ENCODE peak calls at places on chromosome 2, in eight cellular contexts. One of them, this sample, is unnamed.

GRCh38 chr2:179107737-179108136 is 57.8 kb upstream of the CCDC141 start:
- DNase-seq in CD8-positive, alpha-beta T cell: no peak
- DNase-seq in NCI-H2081: no peak
- DNase-seq in left ventricle myocardium inferior: no peak
- DNase-seq in GOT3: no peak
- DNase-seq in HS-5: peak; percentile 36
- DNase-seq in Daoy: no peak
- DNase-seq in left lobe of liver: no peak
- DNase-seq in this sample: peak; percentile 41

GRCh38 chr2:240648155-240648649 is 22.9 kb downstream of the GPR35 start:
- DNase-seq in CD8-positive, alpha-beta T cell: no peak
- DNase-seq in NCI-H2081: no peak
- DNase-seq in left ventricle myocardium inferior: no peak
- DNase-seq in GOT3: no peak
- DNase-seq in HS-5: no peak
- DNase-seq in Daoy: no peak
- DNase-seq in left lobe of liver: no peak
- DNase-seq in this sample: no peak

GRCh38 chr2:72143441-72144356 is 4.0 kb downstream of the CYP26B1 start:
- DNase-seq in CD8-positive, alpha-beta T cell: no peak
- DNase-seq in NCI-H2081: no peak
- DNase-seq in left ventricle myocardium inferior: peak; percentile 33
- DNase-seq in GOT3: no peak
- DNase-seq in HS-5: no peak
- DNase-seq in Daoy: no peak
- DNase-seq in left lobe of liver: peak; percentile 44
- DNase-seq in this sample: peak; percentile 14

GRCh38 chr2:218814540-218815243 is 16.9 kb downstream of the PRKAG3 start:
- DNase-seq in CD8-positive, alpha-beta T cell: no peak
- DNase-seq in NCI-H2081: no peak
- DNase-seq in left ventricle myocardium inferior: no peak
- DNase-seq in GOT3: no peak
- DNase-seq in HS-5: no peak
- DNase-seq in Daoy: no peak
- DNase-seq in left lobe of liver: no peak
- DNase-seq in this sample: no peak

GRCh38 chr2:230748087-230748486 is 35.4 kb downstream of the CAB39 start:
- DNase-seq in CD8-positive, alpha-beta T cell: no peak
- DNase-seq in NCI-H2081: no peak
- DNase-seq in left ventricle myocardium inferior: no peak
- DNase-seq in GOT3: no peak
- DNase-seq in HS-5: no peak
- DNase-seq in Daoy: peak; percentile 28
- DNase-seq in left lobe of liver: no peak
- DNase-seq in this sample: peak; percentile 17

GRCh38 chr2:61460168-61460567 is 10.7 kb downstream of the USP34 start:
- DNase-seq in CD8-positive, alpha-beta T cell: no peak
- DNase-seq in NCI-H2081: no peak
- DNase-seq in left ventricle myocardium inferior: no peak
- DNase-seq in GOT3: no peak
- DNase-seq in HS-5: peak; percentile 53
- DNase-seq in Daoy: peak; percentile 52
- DNase-seq in left lobe of liver: no peak
- DNase-seq in this sample: peak; percentile 90

GRCh38 chr2:18792684-18793083 is 203.3 kb upstream of the NT5C1B start:
- DNase-seq in CD8-positive, alpha-beta T cell: no peak
- DNase-seq in NCI-H2081: no peak
- DNase-seq in left ventricle myocardium inferior: no peak
- DNase-seq in GOT3: no peak
- DNase-seq in HS-5: no peak
- DNase-seq in Daoy: no peak
- DNase-seq in left lobe of liver: no peak
- DNase-seq in this sample: no peak

GRCh38 chr2:57888463-57888862 is 158.1 kb upstream of the VRK2 start:
- DNase-seq in CD8-positive, alpha-beta T cell: no peak
- DNase-seq in NCI-H2081: no peak
- DNase-seq in left ventricle myocardium inferior: no peak
- DNase-seq in GOT3: no peak
- DNase-seq in HS-5: no peak
- DNase-seq in Daoy: no peak
- DNase-seq in left lobe of liver: no peak
- DNase-seq in this sample: no peak

GRCh38 chr2:38671303-38671702 is 5.4 kb downstream of the GALM start:
- DNase-seq in CD8-positive, alpha-beta T cell: no peak
- DNase-seq in NCI-H2081: no peak
- DNase-seq in left ventricle myocardium inferior: no peak
- DNase-seq in GOT3: no peak
- DNase-seq in HS-5: no peak
- DNase-seq in Daoy: no peak
- DNase-seq in left lobe of liver: no peak
- DNase-seq in this sample: no peak

GRCh38 chr2:39160982-39161381 is 40.1 kb upstream of the SOS1 start:
- DNase-seq in CD8-positive, alpha-beta T cell: no peak
- DNase-seq in NCI-H2081: no peak
- DNase-seq in left ventricle myocardium inferior: no peak
- DNase-seq in GOT3: no peak
- DNase-seq in HS-5: no peak
- DNase-seq in Daoy: no peak
- DNase-seq in left lobe of liver: no peak
- DNase-seq in this sample: no peak

GRCh38 chr2:211281430-211282073 is 725.2 kb downstream of the CPS1 start:
- DNase-seq in CD8-positive, alpha-beta T cell: no peak
- DNase-seq in NCI-H2081: no peak
- DNase-seq in left ventricle myocardium inferior: no peak
- DNase-seq in GOT3: no peak
- DNase-seq in HS-5: no peak
- DNase-seq in Daoy: no peak
- DNase-seq in left lobe of liver: no peak
- DNase-seq in this sample: no peak

GRCh38 chr2:152929628-152930027 is 211.2 kb downstream of the ARL6IP6 start:
- DNase-seq in CD8-positive, alpha-beta T cell: no peak
- DNase-seq in NCI-H2081: no peak
- DNase-seq in left ventricle myocardium inferior: no peak
- DNase-seq in GOT3: no peak
- DNase-seq in HS-5: no peak
- DNase-seq in Daoy: no peak
- DNase-seq in left lobe of liver: no peak
- DNase-seq in this sample: no peak

GRCh38 chr2:71510196-71510807 is 56.9 kb downstream of the DYSF start:
- DNase-seq in CD8-positive, alpha-beta T cell: peak; percentile 59
- DNase-seq in NCI-H2081: peak; percentile 25
- DNase-seq in left ventricle myocardium inferior: peak; percentile 64
- DNase-seq in GOT3: no peak
- DNase-seq in HS-5: no peak
- DNase-seq in Daoy: peak; percentile 67
- DNase-seq in left lobe of liver: peak; percentile 71
- DNase-seq in this sample: peak; percentile 84

GRCh38 chr2:26573241-26573925 is 67.8 kb downstream of the CIB4 start:
- DNase-seq in CD8-positive, alpha-beta T cell: no peak
- DNase-seq in NCI-H2081: no peak
- DNase-seq in left ventricle myocardium inferior: no peak
- DNase-seq in GOT3: no peak
- DNase-seq in HS-5: no peak
- DNase-seq in Daoy: no peak
- DNase-seq in left lobe of liver: no peak
- DNase-seq in this sample: no peak

GRCh38 chr2:95799490-95799889 is 192.1 kb downstream of the ANKRD36C start:
- DNase-seq in CD8-positive, alpha-beta T cell: no peak
- DNase-seq in NCI-H2081: no peak
- DNase-seq in left ventricle myocardium inferior: no peak
- DNase-seq in GOT3: no peak
- DNase-seq in HS-5: no peak
- DNase-seq in Daoy: no peak
- DNase-seq in left lobe of liver: no peak
- DNase-seq in this sample: no peak

GRCh38 chr2:164816046-164816445 is 25.6 kb downstream of the COBLL1 start:
- DNase-seq in CD8-positive, alpha-beta T cell: no peak
- DNase-seq in NCI-H2081: no peak
- DNase-seq in left ventricle myocardium inferior: no peak
- DNase-seq in GOT3: no peak
- DNase-seq in HS-5: no peak
- DNase-seq in Daoy: no peak
- DNase-seq in left lobe of liver: no peak
- DNase-seq in this sample: no peak

GRCh38 chr2:109554758-109555157 is 59.0 kb downstream of the SEPTIN10 start:
- DNase-seq in CD8-positive, alpha-beta T cell: no peak
- DNase-seq in NCI-H2081: no peak
- DNase-seq in left ventricle myocardium inferior: no peak
- DNase-seq in GOT3: no peak
- DNase-seq in HS-5: no peak
- DNase-seq in Daoy: no peak
- DNase-seq in left lobe of liver: no peak
- DNase-seq in this sample: no peak

GRCh38 chr2:135773917-135774316 is 32.3 kb downstream of the UBXN4 start:
- DNase-seq in CD8-positive, alpha-beta T cell: no peak
- DNase-seq in NCI-H2081: no peak
- DNase-seq in left ventricle myocardium inferior: no peak
- DNase-seq in GOT3: no peak
- DNase-seq in HS-5: peak; percentile 40
- DNase-seq in Daoy: no peak
- DNase-seq in left lobe of liver: no peak
- DNase-seq in this sample: peak; percentile 67

GRCh38 chr2:163682695-163683094 is 53.1 kb downstream of the FIGN start:
- DNase-seq in CD8-positive, alpha-beta T cell: no peak
- DNase-seq in NCI-H2081: no peak
- DNase-seq in left ventricle myocardium inferior: no peak
- DNase-seq in GOT3: no peak
- DNase-seq in HS-5: no peak
- DNase-seq in Daoy: peak; percentile 12
- DNase-seq in left lobe of liver: no peak
- DNase-seq in this sample: peak; percentile 56

GRCh38 chr2:9308186-9308955 is 101.8 kb downstream of the ASAP2 start:
- DNase-seq in CD8-positive, alpha-beta T cell: no peak
- DNase-seq in NCI-H2081: no peak
- DNase-seq in left ventricle myocardium inferior: no peak
- DNase-seq in GOT3: no peak
- DNase-seq in HS-5: no peak
- DNase-seq in Daoy: peak; percentile 69
- DNase-seq in left lobe of liver: no peak
- DNase-seq in this sample: no peak

GRCh38 chr2:7053650-7054262 is 136.5 kb downstream of the RNF144A start:
- DNase-seq in CD8-positive, alpha-beta T cell: no peak
- DNase-seq in NCI-H2081: peak; percentile 93
- DNase-seq in left ventricle myocardium inferior: no peak
- DNase-seq in GOT3: no peak
- DNase-seq in HS-5: no peak
- DNase-seq in Daoy: no peak
- DNase-seq in left lobe of liver: no peak
- DNase-seq in this sample: no peak

This sample was measured in dermis blood vessel endothelial cell.